ENCODE peak calls at places on chromosomes 12 and 14, in eight cellular contexts. H is HCEC 1CT; O is CD8-positive, alpha-beta memory T cell; N is right cardiac atrium; T is activated gamma-delta T cell; M is nucleus accumbens; P is HEK293T; A is DMS53. D is an unnamed sample.

GRCh38 chr14:104290756-104291122 is 152.4 kb downstream of the KIF26A start:
- DNase-seq in H (no peak), O (no peak), N (peak), T (no peak), M (no peak), P (no peak), A (no peak), D (no peak)

GRCh38 chr12:65821336-65821735 is 2.9 kb upstream of the HMGA2 start:
- DNase-seq in H (peak), O (no peak), N (no peak), T (no peak), M (no peak), P (no peak), A (no peak), D (no peak)

GRCh38 chr12:115763982-115764621 is 513.4 kb downstream of the MED13L start:
- DNase-seq in H (no peak), O (no peak), N (no peak), T (no peak), M (no peak), P (peak), A (peak), D (no peak)

GRCh38 chr14:31968107-31968810 is 108.8 kb upstream of the ARHGAP5 start:
- DNase-seq in H (peak), O (no peak), N (no peak), T (no peak), M (no peak), P (no peak), A (no peak), D (no peak)

GRCh38 chr14:99271951-99272668 is at the start of gene BCL11B:
- DNase-seq in H (peak), O (peak), N (peak), T (peak), M (no peak), P (peak), A (peak), D (no peak)

GRCh38 chr12:16788888-16789790 is 183.2 kb upstream of the LMO3 start:
- DNase-seq in H (no peak), O (no peak), N (no peak), T (no peak), M (no peak), P (no peak), A (no peak), D (peak)

GRCh38 chr12:107360472-107360871 is 267.1 kb upstream of the CRY1 start:
- DNase-seq in H (no peak), O (no peak), N (no peak), T (no peak), M (no peak), P (no peak), A (no peak), D (no peak)

GRCh38 chr14:99191663-99192621 is 80.1 kb downstream of the BCL11B start:
- DNase-seq in H (no peak), O (peak), N (peak), T (no peak), M (no peak), P (no peak), A (peak), D (no peak)

GRCh38 chr14:103070971-103071542 is 13.0 kb upstream of the LBHD2 start:
- DNase-seq in H (no peak), O (no peak), N (peak), T (no peak), M (no peak), P (no peak), A (no peak), D (no peak)

GRCh38 chr14:94640721-94641631 is 28.8 kb downstream of the SERPINA3 start:
- DNase-seq in H (no peak), O (no peak), N (no peak), T (no peak), M (no peak), P (no peak), A (no peak), D (no peak)

GRCh38 chr12:109738878-109739665 is 25.4 kb downstream of the FAM222A start:
- DNase-seq in H (peak), O (no peak), N (no peak), T (no peak), M (no peak), P (no peak), A (no peak), D (no peak)

GRCh38 chr12:71840226-71840847 is 778 bp downstream of the TBC1D15 start:
- DNase-seq in H (peak), O (no peak), N (no peak), T (no peak), M (no peak), P (peak), A (peak), D (no peak)

GRCh38 chr14:103941973-103942736 is at the start of gene RD3L:
- DNase-seq in H (no peak), O (no peak), N (no peak), T (no peak), M (no peak), P (no peak), A (no peak), D (no peak)